ENCODE peak calls at places on chromosome 4, in nine cellular contexts. Q is mesenchymal stem cell; G is Right ventricle myocardium superior; H is MM.1S; O is stimulated activated CD4-positive, alpha-beta T cell treated with anti-CD3 and anti-CD28 coated beads, Interleukin-1b, Interleukin-23, amount 100 ng/mL, for 24 hours; U is AG09309; W is T-helper 2 cell; Z is memory B cell; T is lung microvascular endothelial cell. E is an unnamed sample.

GRCh38 chr4:79851625-79852304 is 221.3 kb downstream of the ANTXR2 start:
- DNase-seq in T (peak; percentile 40), Z (no peak), H (no peak), O (no peak), W (no peak), U (no peak), Q (no peak), G (no peak), E (no peak)

GRCh38 chr4:39357002-39357401 is 9.2 kb downstream of the RFC1 start:
- DNase-seq in Q (no peak), T (no peak), G (no peak), O (no peak), Z (peak; percentile 11), U (no peak), W (no peak), H (peak; percentile 45), E (no peak)

GRCh38 chr4:95415346-95415771 is 133.4 kb downstream of the UNC5C start:
- DNase-seq in O (no peak), Z (no peak), W (no peak), U (no peak), G (no peak), H (no peak), T (no peak), Q (peak; percentile 74), E (no peak)

GRCh38 chr4:84511703-84512102 is 12.6 kb upstream of the NKX6-1 start:
- DNase-seq in G (no peak), H (no peak), T (no peak), O (no peak), U (no peak), Q (no peak), W (no peak), Z (no peak), E (no peak)

GRCh38 chr4:168655182-168655581 is 158.3 kb downstream of the PALLD start:
- DNase-seq in U (no peak), Q (no peak), H (peak; percentile 57), G (no peak), T (no peak), Z (no peak), W (peak; percentile 50), O (no peak), E (no peak)

GRCh38 chr4:82984459-82984858 is 26.2 kb downstream of the LIN54 start:
- DNase-seq in G (no peak), Q (peak; percentile 89), T (peak; percentile 58), U (peak; percentile 8), Z (no peak), W (peak; percentile 72), H (no peak), O (no peak), E (no peak)

GRCh38 chr4:186226521-186227189 is 652 bp upstream of the KLKB1 start:
- DNase-seq in U (no peak), H (no peak), O (no peak), Q (no peak), G (no peak), T (no peak), Z (no peak), W (no peak), E (no peak)

GRCh38 chr4:55321707-55322264 is 24.3 kb upstream of the SRD5A3 start:
- DNase-seq in Q (peak; percentile 81), U (peak; percentile 55), G (no peak), T (peak; percentile 81), O (peak; percentile 48), H (peak; percentile 75), Z (no peak), W (peak; percentile 55), E (peak; percentile 55)

GRCh38 chr4:98446499-98447375 is 185.6 kb downstream of the RAP1GDS1 start:
- DNase-seq in O (no peak), G (no peak), Q (peak; percentile 64), Z (peak; percentile 20), T (no peak), H (peak; percentile 10), U (no peak), W (peak; percentile 94), E (no peak)

GRCh38 chr4:181911420-181911819 is 331.8 kb upstream of the TENM3 start:
- DNase-seq in Q (no peak), Z (no peak), T (no peak), H (no peak), U (peak; percentile 39), O (no peak), G (no peak), W (no peak), E (no peak)

GRCh38 chr4:56630876-56631666 is 50.0 kb downstream of the HOPX start:
- DNase-seq in G (no peak), O (no peak), W (no peak), T (no peak), Z (no peak), Q (no peak), H (no peak), U (peak; percentile 21), E (no peak)

GRCh38 chr4:10655968-10656367 is 28.6 kb downstream of the CLNK start:
- DNase-seq in T (peak; percentile 47), G (no peak), Q (peak; percentile 72), U (no peak), O (no peak), W (peak; percentile 81), H (no peak), Z (no peak), E (peak; percentile 71)

GRCh38 chr4:62930884-62931283 is 1478.4 kb downstream of the TECRL start:
- DNase-seq in G (no peak), Q (no peak), W (no peak), O (no peak), U (no peak), Z (no peak), T (no peak), H (no peak), E (no peak)

GRCh38 chr4:2260336-2261109 is 1.4 kb downstream of the MXD4 start:
- DNase-seq in Q (no peak), T (no peak), H (no peak), Z (no peak), O (no peak), W (no peak), G (peak; percentile 44), U (no peak), E (no peak)

GRCh38 chr4:87270144-87270543 is 49.7 kb upstream of the KLHL8 start:
- DNase-seq in U (peak; percentile 16), Z (no peak), W (peak; percentile 46), H (no peak), T (peak; percentile 47), O (no peak), Q (peak; percentile 45), G (no peak), E (no peak)

GRCh38 chr4:94127707-94128328 is 79.8 kb upstream of the SMARCAD1 start:
- DNase-seq in O (no peak), Q (peak; percentile 40), G (no peak), U (no peak), Z (no peak), W (peak; percentile 6), H (peak; percentile 43), T (peak; percentile 53), E (no peak)

GRCh38 chr4:118344801-118345200 is 8.0 kb downstream of the PRSS12 start:
- DNase-seq in Q (no peak), Z (no peak), O (no peak), U (no peak), W (no peak), H (no peak), G (no peak), T (no peak), E (no peak)

GRCh38 chr4:37000281-37000680 is 244.3 kb upstream of the NWD2 start:
- DNase-seq in U (no peak), Z (no peak), T (no peak), O (no peak), Q (no peak), W (no peak), H (no peak), G (no peak), E (no peak)

GRCh38 chr4:102759835-102760644 is 728 bp downstream of the MANBA start:
- DNase-seq in U (peak; percentile 24), T (peak; percentile 35), W (peak; percentile 61), Q (peak; percentile 90), G (no peak), Z (peak; percentile 91), O (no peak), H (no peak), E (no peak)

GRCh38 chr4:30718021-30718888 is 1.9 kb upstream of the PCDH7 start:
- DNase-seq in O (no peak), U (no peak), T (peak; percentile 0), Z (no peak), W (no peak), Q (peak; percentile 80), H (no peak), G (peak; percentile 65), E (no peak)

GRCh38 chr4:11182586-11183357 is 245.9 kb downstream of the HS3ST1 start:
- DNase-seq in T (no peak), G (no peak), U (no peak), H (no peak), Q (no peak), O (no peak), Z (no peak), W (no peak), E (no peak)

GRCh38 chr4:113474017-113474416 is 287.5 kb downstream of the CAMK2D start:
- DNase-seq in W (no peak), G (no peak), O (no peak), Z (no peak), H (no peak), U (peak; percentile 81), T (no peak), Q (peak; percentile 71), E (no peak)

GRCh38 chr4:88738714-88739366 is 41.2 kb upstream of the NAP1L5 start:
- DNase-seq in Z (no peak), W (no peak), G (no peak), Q (no peak), O (no peak), U (no peak), H (no peak), T (no peak), E (no peak)

E was measured in pulmonary artery endothelial cell.